ENCODE peak calls at places on chromosomes 13 and 19, in six cellular contexts. X, V, S, L, K and U are unnamed samples.

GRCh38 chr19:6529937-6530384 is 865 bp upstream of the TNFSF9 start:
- DNase-seq in L (no peak), V (no peak), X (no peak), K (no peak), S (no peak), U (no peak)

GRCh38 chr13:102901615-102902305 is 55.9 kb downstream of the ERCC5 start:
- DNase-seq in V (no peak), K (no peak), S (no peak), X (no peak), L (no peak), U (no peak)

GRCh38 chr19:1205114-1206062 is at the start of gene STK11:
- DNase-seq in V (peak; percentile 99), L (peak; percentile 100), X (peak; percentile 99), S (peak; percentile 97), K (peak; percentile 98), U (peak; percentile 100)

GRCh38 chr19:15672580-15673175 is at the start of gene CYP4F12:
- DNase-seq in V (peak; percentile 88), L (peak; percentile 81), X (no peak), K (no peak), S (no peak), U (peak; percentile 82)

GRCh38 chr19:3060852-3061182 is 1.5 kb downstream of the TLE5 start:
- DNase-seq in X (no peak), S (no peak), K (no peak), V (no peak), L (no peak), U (no peak)

GRCh38 chr19:48041877-48042580 is 1.9 kb downstream of the CABP5 start:
- DNase-seq in X (no peak), S (no peak), V (no peak), K (no peak), L (no peak), U (no peak)

GRCh38 chr13:45662122-45662521 is 40.0 kb upstream of the CBY2 start:
- DNase-seq in S (no peak), V (no peak), K (no peak), X (no peak), L (no peak), U (no peak)

GRCh38 chr13:79060216-79060615 is 345.8 kb downstream of the RBM26 start:
- DNase-seq in X (no peak), L (no peak), K (no peak), V (no peak), S (no peak), U (no peak)

GRCh38 chr19:30662211-30662861 is 290.2 kb downstream of the ZNF536 start:
- DNase-seq in V (no peak), L (no peak), S (no peak), X (no peak), K (no peak), U (no peak)

GRCh38 chr13:26810095-26810494 is 49.5 kb upstream of the GPR12 start:
- DNase-seq in S (no peak), V (no peak), K (no peak), X (no peak), L (no peak), U (no peak)

GRCh38 chr13:46638262-46638661 is 85.3 kb downstream of the LRCH1 start:
- DNase-seq in L (no peak), V (no peak), K (no peak), X (no peak), S (no peak), U (no peak)

GRCh38 chr13:58949646-58950045 is 1214.1 kb downstream of the DIAPH3 start:
- DNase-seq in V (no peak), K (peak; percentile 41), X (no peak), S (no peak), L (no peak), U (no peak)

GRCh38 chr19:22784051-22784450 is at the start of gene ZNF99:
- DNase-seq in L (peak; percentile 47), V (peak; percentile 87), S (no peak), K (no peak), X (no peak), U (no peak)

GRCh38 chr19:58227964-58228583 is 640 bp upstream of the ZNF544 start:
- DNase-seq in S (no peak), L (no peak), V (no peak), K (no peak), X (no peak), U (no peak)

GRCh38 chr19:310141-310651 is 19.0 kb upstream of the PLPP2 start:
- DNase-seq in V (peak; percentile 5), S (no peak), L (no peak), K (no peak), X (no peak), U (peak; percentile 56)

GRCh38 chr13:103255587-103256301 is 189.5 kb upstream of the SLC10A2 start:
- DNase-seq in S (no peak), V (no peak), K (no peak), X (no peak), L (no peak), U (no peak)

GRCh38 chr13:50393641-50394040 is 378.4 kb downstream of the KCNRG start:
- DNase-seq in L (no peak), X (no peak), K (no peak), S (no peak), V (no peak), U (no peak)

GRCh38 chr13:44921478-44921877 is 67.8 kb downstream of the NUFIP1 start:
- DNase-seq in X (no peak), V (no peak), S (no peak), L (no peak), K (no peak), U (no peak)

GRCh38 chr19:48994035-48994386 is 324 bp downstream of the RUVBL2 start:
- DNase-seq in S (no peak), X (no peak), L (no peak), V (no peak), K (no peak), U (no peak)

GRCh38 chr19:56120002-56120370 is 1.1 kb downstream of the ZNF787 start:
- DNase-seq in V (no peak), X (no peak), S (no peak), L (no peak), K (no peak), U (no peak)

GRCh38 chr13:111902726-111903125 is 164.2 kb upstream of the SOX1 start:
- DNase-seq in X (no peak), L (no peak), V (no peak), S (no peak), K (no peak), U (no peak)

GRCh38 chr13:75324413-75324940 is 157.5 kb downstream of the TBC1D4 start:
- DNase-seq in X (no peak), S (no peak), V (no peak), L (no peak), K (no peak), U (no peak)

GRCh38 chr13:75329723-75330122 is 152.2 kb downstream of the TBC1D4 start:
- DNase-seq in V (no peak), X (no peak), L (no peak), K (no peak), S (no peak), U (no peak)

GRCh38 chr13:75327132-75327505 is 154.8 kb downstream of the TBC1D4 start:
- DNase-seq in V (no peak), K (no peak), S (no peak), X (no peak), L (no peak), U (no peak)

GRCh38 chr13:75329097-75329496 is 152.9 kb downstream of the TBC1D4 start:
- DNase-seq in L (no peak), S (no peak), K (no peak), X (no peak), V (no peak), U (no peak)

DNA sequence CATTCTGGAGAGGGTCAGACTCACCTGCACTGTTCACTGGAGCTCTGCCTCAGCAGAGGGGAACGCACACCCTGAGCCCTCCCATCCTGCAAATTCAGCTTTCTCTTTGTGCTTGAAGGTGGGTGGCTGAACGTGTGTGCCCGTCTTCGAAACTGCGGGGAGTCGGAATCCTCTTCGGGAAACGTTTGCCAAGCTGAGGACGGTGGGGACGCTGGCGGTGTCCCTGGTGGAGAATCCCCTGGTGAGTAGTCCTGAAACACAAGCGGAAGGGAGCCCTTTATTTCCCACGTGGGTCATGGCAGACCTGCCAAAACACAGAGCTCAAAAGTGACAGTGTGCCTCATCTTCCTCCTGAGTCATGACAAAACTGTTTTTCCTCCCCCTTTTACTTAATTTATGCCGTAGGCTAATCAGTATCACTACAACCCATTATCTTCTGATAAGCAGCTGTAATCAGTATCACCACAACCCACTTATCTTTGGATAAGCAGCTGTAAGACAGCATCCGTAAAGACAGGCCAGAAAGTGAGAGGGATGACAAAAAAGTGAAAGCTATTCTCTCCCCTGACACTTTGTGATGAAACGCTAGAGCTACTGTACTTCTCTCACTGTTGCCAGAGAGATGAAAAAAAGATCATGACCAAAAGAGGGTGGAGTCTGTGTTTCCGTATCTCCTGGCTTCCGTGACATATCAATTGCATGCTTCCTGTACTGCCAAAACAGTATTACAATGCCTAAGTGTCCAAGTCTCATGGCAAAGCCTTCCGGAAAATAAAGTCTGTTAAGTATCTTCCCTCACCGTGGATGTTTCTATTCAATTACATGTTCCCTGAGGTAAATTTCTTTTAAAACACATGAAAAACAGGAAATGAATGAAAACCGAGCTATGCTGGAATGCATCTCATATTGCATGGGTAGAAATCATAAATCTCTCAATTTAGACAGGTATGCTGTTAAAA is 155.5 kb downstream of the TBC1D4 start:
- DNase-seq in V (no peak), L (no peak), X (peak; percentile 45), K (no peak), S (peak; percentile 19), U (no peak)
- H3K4me3 ChIP-seq in V (no peak overlapping the region), L (peak overlapping the region; percentile 17), X (peak overlapping the region; percentile 49), K (no peak overlapping the region), S (peak overlapping the region; percentile 70), U (peak overlapping the region; percentile 22)

DNA sequence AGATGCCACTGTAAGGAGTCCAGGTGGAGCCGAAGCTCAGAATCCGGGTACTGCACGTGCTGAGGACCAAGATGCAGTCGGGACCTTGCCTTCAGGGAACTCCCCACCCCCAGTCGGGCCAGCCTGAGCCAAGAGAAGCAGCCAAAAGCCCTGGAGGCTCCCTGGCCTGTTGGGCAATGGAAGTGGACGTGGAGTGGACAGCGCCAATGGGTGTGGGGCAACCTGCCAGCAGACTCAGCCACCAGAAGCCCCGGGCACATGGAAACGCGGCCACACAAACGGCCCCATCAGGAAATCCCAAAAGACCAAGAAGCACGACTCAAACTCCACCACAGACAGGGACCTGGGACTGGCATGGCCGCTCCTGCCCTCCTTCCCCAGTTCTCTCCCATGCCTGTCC is 30.0 kb upstream of the KCTD15 start:
- DNase-seq in S (no peak), L (no peak), K (no peak), V (no peak), X (no peak), U (no peak)
- H3K4me3 ChIP-seq in S (no peak overlapping the region), L (no peak overlapping the region), K (no peak overlapping the region), V (no peak overlapping the region), X (no peak overlapping the region), U (no peak overlapping the region)

GRCh38 chr19:41877916-41878905 is 1.1 kb downstream of the CD79A start:
- DNase-seq in L (no peak), V (no peak), X (peak; percentile 68), S (no peak), K (no peak), U (no peak)
- H3K4me3 ChIP-seq in L (no peak overlapping the region), V (no peak overlapping the region), X (peak overlapping the region; percentile 78), S (no peak overlapping the region), K (peak overlapping the region; percentile 93), U (no peak overlapping the region)

DNA sequence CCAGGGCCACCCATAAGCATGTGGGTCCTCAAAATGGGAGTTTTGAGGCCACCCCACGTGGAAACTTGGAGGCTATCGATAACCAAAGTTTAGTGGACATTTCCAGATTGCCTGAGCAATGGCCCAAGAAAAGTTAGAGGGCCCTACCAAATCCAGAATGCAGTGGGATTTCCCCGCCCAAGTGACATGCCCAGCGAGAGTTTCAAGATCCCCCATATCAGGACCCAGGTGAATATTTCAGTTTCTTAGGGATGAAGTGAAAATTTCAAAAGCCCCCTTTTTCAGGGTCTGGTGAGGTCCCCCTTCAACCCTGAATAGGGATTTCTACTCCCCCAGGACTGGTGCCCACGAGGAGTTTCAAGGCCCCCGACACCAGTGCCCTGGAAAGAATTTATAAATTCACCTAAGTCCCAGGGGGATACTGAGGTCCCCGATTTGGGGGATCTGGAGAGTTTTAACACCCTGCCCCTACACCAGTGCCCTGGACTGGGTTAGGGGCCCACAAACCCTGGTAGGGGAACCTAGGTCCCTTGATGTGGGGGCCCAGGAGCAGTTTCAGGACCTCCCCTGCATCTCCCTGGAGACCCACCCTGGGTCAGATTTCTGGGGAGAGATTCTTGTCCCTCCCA is 695 bp downstream of the BST2 start:
- DNase-seq in L (no peak), V (no peak), S (no peak), K (no peak), X (no peak), U (no peak)
- H3K4me3 ChIP-seq in L (peak overlapping the region; percentile 65), V (peak overlapping the region; percentile 47), S (peak overlapping the region; percentile 73), K (peak overlapping the region; percentile 90), X (peak overlapping the region; percentile 98), U (peak overlapping the region; percentile 55)